ENCODE peak calls at places on chromosomes 1 and 21, in nine cellular contexts. Q is IMR-90, A is aorta, G is PC-9, T is cardiac fibroblast, D is lower lobe of right lung, S is uterus, L is upper lobe of right lung, J is thoracic aorta. X is an unnamed sample.

GRCh38 chr21:45136927-45137611 is 62.7 kb downstream of the ADARB1 start:
- DNase-seq in G (peak), Q (peak), L (peak), J (peak), A (peak), T (peak), S (peak), D (peak), X (peak)

GRCh38 chr1:234170622-234171021 is 202.6 kb upstream of the COA6 start:
- DNase-seq in L (no peak), J (no peak), T (no peak), A (no peak), Q (no peak), G (no peak), D (no peak), S (no peak), X (no peak)

GRCh38 chr1:165313906-165314305 is 42.6 kb downstream of the LMX1A start:
- DNase-seq in J (no peak), D (no peak), Q (no peak), L (no peak), T (no peak), G (no peak), S (no peak), A (no peak), X (peak)

GRCh38 chr21:44461005-44461404 is 5.7 kb downstream of the LRRC3 start:
- DNase-seq in G (no peak), T (no peak), S (no peak), A (no peak), J (no peak), L (no peak), D (no peak), Q (no peak), X (no peak)

GRCh38 chr1:41019353-41019745 is 2.2 kb downstream of the SLFNL1 start:
- DNase-seq in D (no peak), T (no peak), J (no peak), S (no peak), Q (no peak), A (no peak), L (no peak), G (no peak), X (no peak)

GRCh38 chr1:51313961-51314777 is 16.2 kb downstream of the TTC39A start:
- DNase-seq in S (peak), J (no peak), D (peak), G (peak), T (peak), Q (peak), A (peak), L (peak), X (no peak)

GRCh38 chr1:150283260-150283659 is 906 bp downstream of the CIART start:
- DNase-seq in L (no peak), D (no peak), T (no peak), J (no peak), Q (no peak), G (no peak), S (no peak), A (no peak), X (no peak)

GRCh38 chr1:20640183-20640597 is 6.9 kb downstream of the PINK1 start:
- DNase-seq in A (no peak), L (no peak), D (no peak), S (no peak), J (no peak), T (peak), Q (peak), G (no peak), X (peak)

GRCh38 chr1:8910914-8911313 is 32.4 kb upstream of the ENO1 start:
- DNase-seq in S (no peak), G (no peak), T (no peak), Q (peak), L (no peak), J (no peak), A (no peak), D (no peak), X (no peak)

GRCh38 chr1:150005606-150006005 is 4.9 kb downstream of the OTUD7B start:
- DNase-seq in S (no peak), D (no peak), L (no peak), A (no peak), Q (no peak), J (no peak), T (no peak), G (no peak), X (no peak)

GRCh38 chr1:176241385-176242015 is 34.4 kb upstream of the COP1 start:
- DNase-seq in D (no peak), J (no peak), G (peak), A (no peak), T (peak), L (no peak), Q (peak), S (no peak), X (no peak)

GRCh38 chr21:16192900-16193299 is 463.1 kb downstream of the USP25 start:
- DNase-seq in T (peak), L (no peak), J (no peak), A (no peak), D (no peak), Q (peak), S (peak), G (no peak), X (no peak)

GRCh38 chr1:41754540-41754939 is 164.2 kb downstream of the HIVEP3 start:
- DNase-seq in T (no peak), J (no peak), Q (no peak), G (no peak), S (no peak), L (no peak), A (no peak), D (no peak), X (no peak)

GRCh38 chr21:34988139-34988538 is 61.0 kb downstream of the RUNX1 start:
- DNase-seq in S (no peak), Q (no peak), D (no peak), G (no peak), J (no peak), L (no peak), A (no peak), T (no peak), X (no peak)

GRCh38 chr1:10539411-10540043 is 64.8 kb downstream of the PEX14 start:
- DNase-seq in S (no peak), Q (peak), G (no peak), D (no peak), J (no peak), A (no peak), T (peak), L (no peak), X (no peak)

GRCh38 chr1:221217029-221217428 is 337.8 kb downstream of the HLX start:
- DNase-seq in A (peak), D (no peak), J (no peak), S (peak), G (peak), T (peak), Q (peak), L (no peak), X (no peak)

GRCh38 chr1:182069028-182069466 is 7.5 kb upstream of the ZNF648 start:
- DNase-seq in L (peak), Q (peak), S (no peak), T (peak), A (no peak), J (no peak), D (peak), G (peak), X (peak)

GRCh38 chr1:208628298-208628914 is 384.2 kb upstream of the PLXNA2 start:
- DNase-seq in A (no peak), Q (no peak), J (no peak), T (no peak), S (no peak), G (no peak), D (no peak), L (no peak), X (no peak)

GRCh38 chr21:45963225-45963555 is 18.4 kb upstream of the COL6A1 start:
- DNase-seq in L (no peak), T (peak), Q (peak), A (no peak), D (no peak), S (peak), G (no peak), J (no peak), X (no peak)

GRCh38 chr1:228364706-228365213 is 41.9 kb downstream of the TRIM11 start:
- DNase-seq in D (peak), L (peak), Q (no peak), T (no peak), S (no peak), G (no peak), A (peak), J (no peak), X (no peak)

GRCh38 chr1:65114312-65114711 is 33.7 kb upstream of the AK4 start:
- DNase-seq in Q (no peak), T (peak), A (no peak), D (no peak), G (no peak), S (peak), J (no peak), L (no peak), X (no peak)

GRCh38 chr21:37338671-37339526 is 27.7 kb upstream of the DYRK1A start:
- DNase-seq in S (peak), Q (peak), A (peak), J (peak), G (peak), L (no peak), T (peak), D (no peak), X (no peak)

DNA sequence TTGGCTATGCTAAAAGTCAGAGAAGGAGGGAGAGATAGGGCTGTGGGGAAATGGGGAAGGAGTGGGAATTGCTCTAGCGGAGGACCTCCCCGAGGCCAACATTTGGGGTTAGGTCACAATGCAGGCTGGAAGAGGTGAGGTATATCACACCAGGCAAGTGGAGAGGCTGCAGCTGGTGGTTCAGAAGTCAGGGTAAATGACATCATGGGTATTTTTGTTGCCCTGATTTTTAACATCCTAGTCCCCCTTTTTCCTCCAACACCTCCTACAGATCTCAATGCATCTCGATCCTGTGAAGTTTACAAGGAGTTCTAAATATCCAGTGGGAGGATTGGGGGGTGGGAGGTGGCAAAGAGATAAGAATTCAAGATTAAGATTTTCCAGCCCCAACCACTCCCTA is 38.7 kb downstream of the ELAVL4 start:
- DNase-seq in T (no peak), Q (no peak), L (no peak), A (no peak), S (no peak), J (no peak), G (no peak), D (no peak), X (no peak)
- H3K4me3 ChIP-seq in T (no peak), Q (no peak), L (no peak), A (no peak), S (no peak), J (no peak), G (no peak), D (no peak), X (no peak)

DNA sequence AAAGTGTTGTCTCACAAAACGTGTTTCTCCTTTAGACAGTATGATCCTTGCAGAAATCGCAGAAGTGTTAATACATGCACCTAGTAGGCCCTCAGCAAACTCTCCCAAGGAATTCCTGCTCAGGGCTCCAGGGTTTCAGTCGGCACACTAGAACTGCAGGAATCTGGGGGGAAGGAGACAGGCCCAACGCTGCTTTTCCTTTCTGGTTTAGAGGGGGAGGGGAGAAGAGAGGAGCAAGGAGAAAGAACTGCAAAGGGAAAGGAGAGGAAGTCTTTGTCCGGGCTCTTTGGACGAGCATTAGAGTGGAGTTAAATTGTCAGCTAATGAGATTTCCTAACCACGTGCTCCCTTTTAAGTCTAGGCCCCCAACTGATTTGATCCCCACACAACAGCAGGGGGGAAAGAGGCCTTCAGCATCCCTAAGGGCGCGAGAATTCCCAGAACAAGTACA is 103.7 kb upstream of the SOD1 start:
- DNase-seq in L (peak), T (no peak), Q (no peak), A (no peak), G (no peak), D (no peak), S (no peak), J (no peak), X (peak)
- H3K4me3 ChIP-seq in L (no peak), T (no peak), Q (no peak), A (no peak), G (no peak), D (no peak), S (no peak), J (no peak), X (peak)

GRCh38 chr1:31670583-31670944 is 25.9 kb upstream of the PEF1 start:
- DNase-seq in T (peak), J (no peak), G (no peak), A (no peak), Q (no peak), S (no peak), D (no peak), L (no peak), X (no peak)
- H3K4me3 ChIP-seq in T (peak), J (peak), G (peak), A (no peak), Q (no peak), S (peak), D (peak), L (no peak), X (no peak)

GRCh38 chr1:246067432-246068021 is 439.6 kb downstream of the SMYD3 start:
- DNase-seq in S (no peak), Q (peak), T (no peak), J (no peak), L (no peak), G (no peak), D (no peak), A (peak), X (no peak)
- H3K4me3 ChIP-seq in S (no peak), Q (no peak), T (no peak), J (peak), L (no peak), G (no peak), D (no peak), A (no peak), X (no peak)

GRCh38 chr1:61054636-61055035 is 27.7 kb upstream of the NFIA start:
- DNase-seq in A (no peak), D (no peak), T (no peak), S (no peak), Q (no peak), L (no peak), G (no peak), J (no peak), X (peak)
- H3K4me3 ChIP-seq in A (no peak), D (no peak), T (no peak), S (no peak), Q (no peak), L (no peak), G (no peak), J (peak), X (no peak)

GRCh38 chr1:63867429-63868176 is 93.8 kb downstream of the ROR1 start:
- DNase-seq in G (no peak), J (no peak), S (peak), Q (no peak), L (no peak), A (no peak), D (no peak), T (no peak), X (no peak)

GRCh38 chr1:63863137-63863536 is 89.3 kb downstream of the ROR1 start:
- DNase-seq in L (no peak), G (no peak), D (no peak), Q (no peak), A (no peak), T (no peak), S (no peak), J (no peak), X (no peak)

GRCh38 chr1:63866085-63866484 is 92.3 kb downstream of the ROR1 start:
- DNase-seq in T (no peak), S (no peak), L (no peak), G (no peak), D (no peak), Q (no peak), J (no peak), A (no peak), X (no peak)

GRCh38 chr1:63864224-63864623 is 90.4 kb downstream of the ROR1 start:
- DNase-seq in L (no peak), A (no peak), T (no peak), S (no peak), D (no peak), Q (peak), J (no peak), G (peak), X (no peak)

DNA sequence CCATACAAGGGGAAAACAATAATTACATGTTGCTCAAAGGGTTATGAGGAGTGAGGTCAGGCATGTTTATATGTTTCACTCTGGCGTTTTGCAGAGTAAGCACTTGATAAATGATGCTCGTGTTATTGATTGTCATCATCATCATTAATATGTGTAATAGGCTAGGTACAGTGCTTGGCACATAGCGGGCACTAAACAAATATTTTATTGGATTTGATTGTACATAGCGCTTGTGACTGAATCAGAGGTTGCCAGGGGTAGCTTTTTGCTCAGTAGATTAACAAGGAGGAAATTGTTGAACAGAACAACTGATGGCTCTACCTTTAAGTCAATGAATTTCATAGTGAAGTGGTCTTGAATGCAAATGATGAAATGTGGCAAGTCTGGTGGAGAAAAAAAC is 91.7 kb downstream of the ROR1 start:
- DNase-seq in G (no peak), A (no peak), T (no peak), Q (no peak), L (no peak), D (no peak), S (no peak), J (no peak), X (no peak)
- H3K4me3 ChIP-seq in G (no peak), A (no peak), T (no peak), Q (no peak), L (no peak), D (no peak), S (no peak), J (no peak), X (no peak)

X was measured in neural progenitor cell.